ENCODE peak calls at places on chromosomes 7 and 10, in six cellular contexts. I is A673, L is suprapubic skin, E is breast epithelium, R is spleen, J is stomach. G is an unnamed sample.

GRCh38 chr7:117087639-117088396 is 134.5 kb downstream of the ST7 start:
- DNase-seq in I (no peak), L (no peak), E (no peak), R (no peak), J (no peak), G (no peak)

GRCh38 chr10:103678104-103678526 is 177.3 kb downstream of the SH3PXD2A start:
- DNase-seq in I (no peak), L (peak; percentile 93), E (no peak), R (peak; percentile 92), J (peak; percentile 71), G (peak; percentile 87)

GRCh38 chr10:49831352-49832040 is 69.4 kb upstream of the OGDHL start:
- DNase-seq in I (peak; percentile 92), L (no peak), E (no peak), R (no peak), J (no peak), G (no peak)

GRCh38 chr10:45580781-45581496 is 91.6 kb downstream of the ZFAND4 start:
- DNase-seq in I (no peak), L (no peak), E (no peak), R (no peak), J (no peak), G (no peak)

GRCh38 chr7:157299613-157300405 is 37.0 kb upstream of the DNAJB6 start:
- DNase-seq in I (peak; percentile 83), L (no peak), E (no peak), R (peak; percentile 81), J (no peak), G (no peak)

GRCh38 chr10:113169111-113169510 is 219.1 kb downstream of the TCF7L2 start:
- DNase-seq in I (no peak), L (no peak), E (no peak), R (no peak), J (no peak), G (no peak)

GRCh38 chr10:116669832-116670644 is 49.3 kb downstream of the PNLIPRP2 start:
- DNase-seq in I (no peak), L (no peak), E (no peak), R (no peak), J (no peak), G (peak; percentile 20)

GRCh38 chr10:122713091-122713885 is 13.6 kb upstream of the C10orf120 start:
- DNase-seq in I (no peak), L (no peak), E (no peak), R (no peak), J (no peak), G (no peak)

GRCh38 chr7:158838238-158838637 is 8.9 kb upstream of the ESYT2 start:
- DNase-seq in I (no peak), L (no peak), E (no peak), R (no peak), J (no peak), G (no peak)

GRCh38 chr10:33015798-33016547 is 57.9 kb upstream of the ITGB1 start:
- DNase-seq in I (no peak), L (no peak), E (no peak), R (no peak), J (no peak), G (no peak)

GRCh38 chr10:102583435-102584417 is 60.6 kb upstream of the TRIM8 start:
- DNase-seq in I (peak; percentile 90), L (peak; percentile 88), E (peak; percentile 80), R (peak; percentile 92), J (peak; percentile 90), G (peak; percentile 59)

GRCh38 chr10:59240581-59241183 is 64.2 kb downstream of the PHYHIPL start:
- DNase-seq in I (peak; percentile 66), L (no peak), E (no peak), R (no peak), J (no peak), G (no peak)

GRCh38 chr10:122304054-122304579 is 33.0 kb downstream of the BTBD16 start:
- DNase-seq in I (no peak), L (no peak), E (no peak), R (no peak), J (no peak), G (no peak)

GRCh38 chr10:125844673-125845300 is 21.4 kb downstream of the BCCIP start:
- DNase-seq in I (no peak), L (no peak), E (no peak), R (no peak), J (no peak), G (no peak)

GRCh38 chr10:103890688-103891087 is 27.3 kb downstream of the STN1 start:
- DNase-seq in I (no peak), L (no peak), E (no peak), R (no peak), J (no peak), G (no peak)

GRCh38 chr7:44348300-44348699 is 22.9 kb upstream of the CAMK2B start:
- DNase-seq in I (peak; percentile 49), L (no peak), E (no peak), R (no peak), J (no peak), G (no peak)

GRCh38 chr7:78178319-78178718 is 379.7 kb downstream of the PHTF2 start:
- DNase-seq in I (peak; percentile 20), L (no peak), E (no peak), R (no peak), J (no peak), G (no peak)

DNA sequence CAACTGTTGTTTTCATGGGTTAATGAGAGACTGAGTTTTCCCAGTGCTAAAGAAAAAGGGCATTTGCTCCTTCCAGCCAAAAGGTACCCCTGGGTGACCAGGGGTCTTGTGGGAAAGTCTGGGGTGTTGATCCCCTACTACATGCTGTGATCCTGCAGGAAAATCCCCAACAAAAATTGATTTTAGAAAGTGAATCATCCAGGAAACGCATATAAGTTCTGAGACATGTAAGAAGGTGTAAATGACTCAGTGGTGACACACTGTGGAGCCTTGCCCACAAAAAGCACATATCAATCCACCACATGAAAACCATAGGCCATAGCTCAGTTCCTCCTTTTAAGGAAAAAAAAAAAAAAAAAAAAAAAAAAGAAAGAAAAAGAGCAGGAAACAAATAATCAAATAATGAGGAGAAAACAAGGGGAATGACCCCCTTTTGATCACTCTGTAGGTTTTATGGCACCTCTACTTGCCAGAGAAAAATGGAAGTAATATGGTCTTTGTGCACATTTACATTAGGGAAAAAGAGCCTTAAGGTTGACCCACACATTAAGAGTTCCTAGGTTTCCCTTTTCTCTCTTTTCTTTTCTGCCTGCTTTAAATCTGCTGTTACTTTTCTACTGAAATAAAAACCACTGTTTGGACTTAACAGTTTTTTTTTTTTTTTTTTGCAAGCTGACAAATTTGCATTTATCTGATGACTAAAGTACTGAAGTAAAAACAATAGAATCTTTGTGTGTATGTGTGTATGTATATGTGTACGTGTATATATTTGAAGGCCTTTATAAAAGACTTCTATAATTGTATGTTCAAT is 386.0 kb downstream of the KIF20B start:
- DNase-seq in I (peak; percentile 9), L (no peak), E (no peak), R (no peak), J (no peak), G (peak; percentile 91)
- H3K27ac ChIP-seq in I (no peak overlapping the region), L (no peak overlapping the region), E (no peak overlapping the region), R (no peak overlapping the region), J (no peak overlapping the region), G (peak overlapping the region; percentile 70)

GRCh38 chr7:65749518-65749917 is 123.4 kb upstream of the VKORC1L1 start:
- DNase-seq in I (peak; percentile 12), L (no peak), E (no peak), R (no peak), J (no peak), G (no peak)

GRCh38 chr7:65746398-65746669 is 126.5 kb upstream of the VKORC1L1 start:
- DNase-seq in I (no peak), L (no peak), E (no peak), R (no peak), J (no peak), G (no peak)

GRCh38 chr7:65749039-65749438 is 123.8 kb upstream of the VKORC1L1 start:
- DNase-seq in I (no peak), L (no peak), E (no peak), R (no peak), J (no peak), G (no peak)

DNA sequence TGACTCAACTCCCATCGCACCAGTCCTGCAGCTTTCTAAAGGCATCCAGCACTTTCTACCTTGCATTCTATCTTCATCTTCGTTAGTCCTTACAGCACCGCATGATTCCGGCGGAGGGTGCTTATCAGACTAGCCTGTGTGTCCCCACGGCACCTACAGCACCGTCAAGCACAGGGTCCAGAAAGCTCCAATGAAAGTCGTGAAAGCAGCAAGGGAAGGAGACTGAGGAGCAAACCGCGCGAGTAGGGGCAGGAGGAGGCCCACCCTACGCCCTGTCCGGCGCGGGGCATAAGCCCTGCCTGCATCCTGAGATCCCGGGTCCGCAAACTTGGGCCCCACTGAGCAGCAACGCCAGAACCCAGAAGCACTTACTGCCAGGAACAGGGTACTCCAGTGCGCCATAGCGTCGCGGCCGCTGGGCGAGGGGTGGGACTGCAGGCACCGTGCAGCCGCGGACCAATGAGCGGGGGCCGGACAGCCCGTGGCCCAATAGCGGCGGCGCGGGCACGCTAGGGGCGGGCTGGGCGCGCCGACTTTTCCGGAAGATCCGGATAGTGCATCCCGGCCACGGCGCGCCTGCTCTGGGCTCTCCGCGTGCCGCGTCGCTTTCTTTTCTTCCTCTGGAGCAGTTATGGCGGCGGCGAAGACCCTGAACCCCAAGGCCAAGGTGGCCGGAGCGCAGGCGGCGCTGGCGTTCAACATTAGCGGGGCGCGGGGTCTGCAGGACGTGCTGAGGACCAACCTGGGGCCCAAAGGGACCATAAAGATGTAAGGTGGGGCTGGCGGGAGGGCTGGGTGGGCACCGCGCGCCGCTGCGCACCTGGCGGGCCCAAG is 122.1 kb upstream of the VKORC1L1 start:
- DNase-seq in I (peak; percentile 95), L (peak; percentile 92), E (peak; percentile 90), R (peak; percentile 98), J (peak; percentile 94), G (peak; percentile 75)
- TF ChIP-seq CTCF in I (no peak), L (no peak), E (peak; percentile 35), R (peak; percentile 56), J (peak; percentile 25), G (no peak)

GRCh38 chr7:87154569-87154968 is 2.3 kb downstream of the DMTF1 start:
- DNase-seq in I (no peak), L (no peak), E (no peak), R (no peak), J (no peak), G (no peak)

GRCh38 chr7:87154166-87154565 is 1.9 kb downstream of the DMTF1 start:
- DNase-seq in I (no peak), L (no peak), E (no peak), R (no peak), J (no peak), G (no peak)

GRCh38 chr7:87152897-87153641 is 816 bp downstream of the DMTF1 start:
- DNase-seq in I (peak; percentile 38), L (peak; percentile 65), E (peak; percentile 52), R (peak; percentile 87), J (peak; percentile 33), G (peak; percentile 12)

GRCh38 chr7:87156709-87157108 is 4.5 kb downstream of the DMTF1 start:
- DNase-seq in I (no peak), L (no peak), E (no peak), R (no peak), J (no peak), G (no peak)

DNA sequence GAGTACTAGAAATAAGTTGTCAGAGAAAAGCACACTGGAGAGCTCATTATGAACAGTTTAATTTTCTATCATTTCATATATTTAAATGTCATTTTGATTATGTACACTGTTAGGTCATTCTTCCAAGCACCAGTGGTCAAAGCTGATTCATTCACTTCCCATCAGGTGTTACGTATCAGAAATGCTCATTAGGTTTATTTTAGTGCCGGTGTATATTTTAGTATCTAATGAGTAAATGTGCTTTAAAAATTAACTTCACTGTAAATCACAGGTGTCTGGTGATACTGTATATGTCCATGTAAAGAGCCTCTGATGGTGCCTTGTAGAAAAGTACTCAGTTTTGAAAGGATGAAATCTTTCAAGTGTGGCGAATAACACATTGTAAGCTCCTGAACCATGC is 3.5 kb downstream of the DMTF1 start:
- DNase-seq in I (no peak), L (no peak), E (no peak), R (no peak), J (no peak), G (no peak)
- H3K4me1 ChIP-seq in I (peaks cover 11% of the 10 kb centered on the region), L (peaks cover 48% of the 10 kb centered on the region), E (no peaks in the 10 kb centered on the region), R (peaks cover 55% of the 10 kb centered on the region), J (peaks cover 30% of the 10 kb centered on the region), G (peaks cover 29% of the 10 kb centered on the region)

GRCh38 chr10:60661627-60662026 is 116.7 kb upstream of the CDK1 start:
- DNase-seq in I (peak; percentile 84), L (no peak), E (no peak), R (no peak), J (no peak), G (peak; percentile 69)
- H3K27ac ChIP-seq in I (peak overlapping the region; percentile 41), L (no peak overlapping the region), E (no peak overlapping the region), R (no peak overlapping the region), J (no peak overlapping the region), G (no peak overlapping the region)

G was measured in foreskin keratinocyte.